ENCODE peak calls at places on chromosomes 7 and 10, in four cellular contexts. One of them, this sample, is unnamed.

GRCh38 chr10:23157691-23158369 is 34.3 kb upstream of the PTF1A start:
- DNase-seq in BJ: no peak
- DNase-seq in stimulated activated naive CD8-positive, alpha-beta T cell treated with anti-CD3 and anti-CD28 coated beads, Interleukin-15, Interleukin-2, amounts not matched to agents 100 U/mL and 50 U/mL, for 24 hours: no peak
- DNase-seq in breast epithelium: no peak
- DNase-seq in this sample: no peak

GRCh38 chr7:533266-533665 is 13.6 kb upstream of the PDGFA start:
- DNase-seq in BJ: no peak
- DNase-seq in stimulated activated naive CD8-positive, alpha-beta T cell treated with anti-CD3 and anti-CD28 coated beads, Interleukin-15, Interleukin-2, amounts not matched to agents 100 U/mL and 50 U/mL, for 24 hours: no peak
- DNase-seq in breast epithelium: no peak
- DNase-seq in this sample: no peak

GRCh38 chr10:14184841-14185500 is 145.8 kb downstream of the FRMD4A start:
- DNase-seq in BJ: no peak
- DNase-seq in stimulated activated naive CD8-positive, alpha-beta T cell treated with anti-CD3 and anti-CD28 coated beads, Interleukin-15, Interleukin-2, amounts not matched to agents 100 U/mL and 50 U/mL, for 24 hours: peak
- DNase-seq in breast epithelium: no peak
- DNase-seq in this sample: peak

GRCh38 chr7:15399446-15399845 is 162.4 kb downstream of the AGMO start:
- DNase-seq in BJ: no peak
- DNase-seq in stimulated activated naive CD8-positive, alpha-beta T cell treated with anti-CD3 and anti-CD28 coated beads, Interleukin-15, Interleukin-2, amounts not matched to agents 100 U/mL and 50 U/mL, for 24 hours: no peak
- DNase-seq in breast epithelium: no peak
- DNase-seq in this sample: no peak

GRCh38 chr10:95363303-95363912 is 72.6 kb upstream of the PDLIM1 start:
- DNase-seq in BJ: no peak
- DNase-seq in stimulated activated naive CD8-positive, alpha-beta T cell treated with anti-CD3 and anti-CD28 coated beads, Interleukin-15, Interleukin-2, amounts not matched to agents 100 U/mL and 50 U/mL, for 24 hours: peak
- DNase-seq in breast epithelium: no peak
- DNase-seq in this sample: peak

GRCh38 chr7:135748770-135749169 is at the start of gene FAM180A:
- DNase-seq in BJ: peak
- DNase-seq in stimulated activated naive CD8-positive, alpha-beta T cell treated with anti-CD3 and anti-CD28 coated beads, Interleukin-15, Interleukin-2, amounts not matched to agents 100 U/mL and 50 U/mL, for 24 hours: no peak
- DNase-seq in breast epithelium: peak
- DNase-seq in this sample: no peak

GRCh38 chr10:3203198-3203597 is 30.6 kb upstream of the PITRM1 start:
- DNase-seq in BJ: no peak
- DNase-seq in stimulated activated naive CD8-positive, alpha-beta T cell treated with anti-CD3 and anti-CD28 coated beads, Interleukin-15, Interleukin-2, amounts not matched to agents 100 U/mL and 50 U/mL, for 24 hours: no peak
- DNase-seq in breast epithelium: no peak
- DNase-seq in this sample: peak

GRCh38 chr7:138470586-138471157 is 10.6 kb downstream of the TRIM24 start:
- DNase-seq in BJ: no peak
- DNase-seq in stimulated activated naive CD8-positive, alpha-beta T cell treated with anti-CD3 and anti-CD28 coated beads, Interleukin-15, Interleukin-2, amounts not matched to agents 100 U/mL and 50 U/mL, for 24 hours: no peak
- DNase-seq in breast epithelium: no peak
- DNase-seq in this sample: no peak

GRCh38 chr7:92072708-92073107 is 61.6 kb downstream of the CYP51A1 start:
- DNase-seq in BJ: no peak
- DNase-seq in stimulated activated naive CD8-positive, alpha-beta T cell treated with anti-CD3 and anti-CD28 coated beads, Interleukin-15, Interleukin-2, amounts not matched to agents 100 U/mL and 50 U/mL, for 24 hours: no peak
- DNase-seq in breast epithelium: no peak
- DNase-seq in this sample: no peak

GRCh38 chr7:96253441-96253840 is 68.5 kb downstream of the SLC25A13 start:
- DNase-seq in BJ: no peak
- DNase-seq in stimulated activated naive CD8-positive, alpha-beta T cell treated with anti-CD3 and anti-CD28 coated beads, Interleukin-15, Interleukin-2, amounts not matched to agents 100 U/mL and 50 U/mL, for 24 hours: no peak
- DNase-seq in breast epithelium: no peak
- DNase-seq in this sample: no peak

GRCh38 chr7:149882264-149883048 is 8.7 kb downstream of the ATP6V0E2 start:
- DNase-seq in BJ: no peak
- DNase-seq in stimulated activated naive CD8-positive, alpha-beta T cell treated with anti-CD3 and anti-CD28 coated beads, Interleukin-15, Interleukin-2, amounts not matched to agents 100 U/mL and 50 U/mL, for 24 hours: no peak
- DNase-seq in breast epithelium: peak
- DNase-seq in this sample: no peak

This sample was measured in activated CD4-positive, alpha-beta memory T cell treated with anti-CD3 and anti-CD28 coated beads for 36 hours.